ENCODE peak calls at places on chromosome 1, in four cellular contexts. W, N, J and H are unnamed samples.

GRCh38 chr1:194975913-194976312 is 1632.3 kb downstream of the KCNT2 start:
- DNase-seq in W (no peak), N (no peak), J (no peak), H (no peak)

GRCh38 chr1:55038552-55038838 is 853 bp upstream of the PCSK9 start:
- DNase-seq in W (no peak), N (no peak), J (no peak), H (no peak)

GRCh38 chr1:60895167-60896124 is 186.9 kb upstream of the NFIA start:
- DNase-seq in W (no peak), N (no peak), J (no peak), H (no peak)

GRCh38 chr1:232925421-232926202 is 24.8 kb upstream of the NTPCR start:
- DNase-seq in W (no peak), N (no peak), J (no peak), H (no peak)

GRCh38 chr1:37922767-37923550 is 23.9 kb downstream of the INPP5B start:
- DNase-seq in W (no peak), N (no peak), J (no peak), H (no peak)

GRCh38 chr1:228794810-228795209 is 59.5 kb downstream of the RHOU start:
- DNase-seq in W (no peak), N (no peak), J (no peak), H (no peak)

GRCh38 chr1:67540025-67540732 is 110.0 kb upstream of the SERBP1 start:
- DNase-seq in W (no peak), N (no peak), J (peak; percentile 22), H (no peak)

GRCh38 chr1:193919827-193920226 is 733.4 kb upstream of the B3GALT2 start:
- DNase-seq in W (no peak), N (no peak), J (no peak), H (no peak)

GRCh38 chr1:1591452-1591851 is 8.5 kb downstream of the FNDC10 start:
- DNase-seq in W (no peak), N (no peak), J (no peak), H (no peak)

GRCh38 chr1:94250341-94250740 is 13.0 kb upstream of the ARHGAP29 start:
- DNase-seq in W (no peak), N (no peak), J (no peak), H (no peak)

GRCh38 chr1:109884242-109884891 is 26.3 kb upstream of the CSF1 start:
- DNase-seq in W (no peak), N (no peak), J (no peak), H (no peak)

GRCh38 chr1:66833112-66833511 is 32.0 kb upstream of the INSL5 start:
- DNase-seq in W (no peak), N (no peak), J (no peak), H (no peak)

GRCh38 chr1:118132000-118132399 is 53.0 kb downstream of the SPAG17 start:
- DNase-seq in W (no peak), N (no peak), J (no peak), H (no peak)

GRCh38 chr1:225378880-225379279 is 49.0 kb downstream of the LBR start:
- DNase-seq in W (peak; percentile 22), N (no peak), J (no peak), H (no peak)

GRCh38 chr1:33626801-33627200 is 154.4 kb downstream of the ZSCAN20 start:
- DNase-seq in W (no peak), N (no peak), J (no peak), H (no peak)

GRCh38 chr1:33624261-33624990 is 152.0 kb downstream of the ZSCAN20 start:
- DNase-seq in W (no peak), N (no peak), J (no peak), H (no peak)

GRCh38 chr1:33623811-33624210 is 151.4 kb downstream of the ZSCAN20 start:
- DNase-seq in W (no peak), N (no peak), J (no peak), H (no peak)

DNA sequence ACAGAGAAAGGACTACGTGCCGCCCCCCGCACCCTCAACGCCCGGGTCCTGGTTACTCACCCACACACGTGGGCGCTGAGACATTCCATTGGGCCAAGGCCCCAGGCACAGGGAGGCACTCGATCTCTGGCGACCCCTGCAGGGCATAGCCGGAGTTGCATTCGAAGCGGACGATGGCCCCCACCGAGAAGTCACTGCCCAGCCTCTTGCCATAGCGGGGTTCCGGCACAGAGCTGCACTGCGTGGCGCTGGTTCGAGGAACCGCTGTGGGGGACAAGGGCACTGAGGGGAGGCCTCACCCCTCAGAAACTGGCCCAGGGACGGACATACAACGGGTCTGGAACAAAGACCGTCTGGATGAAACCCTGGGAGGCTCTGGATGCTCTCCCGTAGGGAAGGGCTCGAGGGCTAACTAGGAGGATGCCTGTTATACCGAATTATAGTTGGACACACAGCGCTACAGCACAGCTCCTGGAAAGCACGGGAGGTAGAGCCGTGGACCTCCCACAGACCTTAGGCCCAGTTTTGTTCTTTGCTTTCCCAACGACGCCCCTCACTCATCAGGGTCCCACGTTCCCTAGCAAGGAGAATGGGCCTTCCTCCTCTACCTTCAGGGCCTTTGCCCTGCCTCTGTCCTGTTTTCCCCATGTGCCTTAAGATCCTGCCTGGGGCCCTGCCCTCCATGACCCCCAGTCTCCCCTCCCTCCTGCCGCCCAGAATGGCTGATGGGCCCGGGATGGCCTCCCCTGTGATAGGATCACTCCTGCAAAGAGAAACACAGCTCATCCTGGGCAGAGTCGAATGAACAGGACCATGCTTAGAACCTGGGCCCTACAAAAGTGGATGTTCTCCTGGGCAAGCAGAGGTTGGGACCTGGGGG is 152.8 kb downstream of the ZSCAN20 start:
- DNase-seq in W (no peak), N (no peak), J (no peak), H (no peak)
- TF ChIP-seq CTCF in W (no peak), N (no peak), J (peak; percentile 5), H (peak; percentile 11)

GRCh38 chr1:170663011-170663410 is 920 bp upstream of the PRRX1 start:
- DNase-seq in W (no peak), N (no peak), J (no peak), H (no peak)
- H3K27ac ChIP-seq in W (peak overlapping the region; percentile 92), N (peak overlapping the region; percentile 91), J (no peak overlapping the region), H (peak overlapping the region; percentile 73)

DNA sequence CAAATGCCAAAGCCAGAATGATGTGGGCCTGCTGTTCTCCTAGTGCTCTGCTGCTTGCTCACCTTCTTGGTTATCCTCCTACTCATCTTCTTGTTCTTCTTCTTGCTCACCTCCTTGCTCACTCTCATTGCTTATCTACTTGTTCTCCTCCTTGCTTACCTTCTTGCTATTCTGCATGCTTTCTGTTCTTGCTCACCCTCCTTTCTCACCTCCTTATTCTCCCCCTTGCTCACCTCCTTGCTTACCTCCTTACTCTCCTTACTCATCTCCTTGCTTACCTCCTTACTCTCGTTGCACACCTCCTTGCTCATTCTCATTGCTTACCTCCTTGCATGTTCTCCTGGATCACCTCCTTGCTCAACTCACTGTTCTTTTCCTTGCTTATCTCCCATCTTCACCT is at the start of gene OR14I1:
- DNase-seq in W (no peak), N (no peak), J (no peak), H (no peak)
- H3K4me3 ChIP-seq in W (no peak within 1 kb of the TSS), N (no peak within 1 kb of the TSS), J (no peak within 1 kb of the TSS), H (no peak within 1 kb of the TSS)

GRCh38 chr1:35644204-35644603 is 2.9 kb upstream of the PSMB2 start:
- DNase-seq in W (no peak), N (no peak), J (no peak), H (no peak)

GRCh38 chr1:35642472-35642955 is 1.2 kb upstream of the PSMB2 start:
- DNase-seq in W (no peak), N (no peak), J (peak; percentile 8), H (no peak)

GRCh38 chr1:35641233-35641866 is at the start of gene PSMB2:
- DNase-seq in W (peak; percentile 97), N (peak; percentile 96), J (peak; percentile 98), H (peak; percentile 98)

GRCh38 chr1:35650416-35650815 is 9.1 kb upstream of the PSMB2 start:
- DNase-seq in W (no peak), N (no peak), J (no peak), H (no peak)

GRCh38 chr1:35646043-35646442 is 4.7 kb upstream of the PSMB2 start:
- DNase-seq in W (no peak), N (no peak), J (no peak), H (no peak)
- TF ChIP-seq CTCF in W (no peak), N (no peak), J (no peak), H (no peak)

GRCh38 chr1:206083750-206084149 is 30.8 kb downstream of the RHEX start:
- DNase-seq in W (no peak), N (no peak), J (no peak), H (no peak)
- H3K27ac ChIP-seq in W (no peak overlapping the region), N (no peak overlapping the region), J (no peak overlapping the region), H (no peak overlapping the region)

DNA sequence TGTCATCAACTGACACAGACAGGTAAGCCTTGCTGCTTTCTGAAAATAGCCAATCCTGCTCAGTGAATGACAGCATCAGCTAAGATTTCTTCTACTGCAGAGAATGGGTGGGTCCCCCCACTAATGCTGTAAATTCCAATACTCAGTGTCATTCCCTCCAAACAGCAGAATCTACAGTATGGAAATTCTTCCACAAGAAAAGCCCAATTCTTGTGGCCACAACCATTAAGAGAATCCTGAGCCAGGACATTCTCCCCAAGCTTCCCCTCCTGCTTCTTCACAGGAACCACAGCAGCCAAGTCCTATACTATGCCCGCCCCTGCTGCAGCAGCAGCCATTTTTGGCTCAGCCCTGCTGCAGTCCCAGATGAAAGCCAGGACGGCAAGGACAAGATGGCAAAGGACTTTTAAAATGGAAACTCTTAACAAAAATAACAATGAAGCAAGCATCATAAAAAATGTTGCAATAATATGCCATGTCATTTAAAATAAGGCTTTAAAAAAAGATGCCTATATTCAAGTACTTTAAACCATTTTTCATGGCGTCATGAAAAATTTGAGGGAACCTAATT is 26.8 kb downstream of the EIF4G3 start:
- DNase-seq in W (no peak), N (no peak), J (no peak), H (no peak)
- H3K4me3 ChIP-seq in W (peak overlapping the region; percentile 27), N (no peak overlapping the region), J (no peak overlapping the region), H (no peak overlapping the region)

GRCh38 chr1:247270003-247270402 is 14.1 kb downstream of the VN1R5 start:
- DNase-seq in W (no peak), N (no peak), J (no peak), H (no peak)

GRCh38 chr1:247269075-247269580 is 13.3 kb downstream of the VN1R5 start:
- DNase-seq in W (no peak), N (no peak), J (no peak), H (no peak)

GRCh38 chr1:247268390-247269045 is 12.6 kb downstream of the VN1R5 start:
- DNase-seq in W (no peak), N (no peak), J (no peak), H (no peak)

DNA sequence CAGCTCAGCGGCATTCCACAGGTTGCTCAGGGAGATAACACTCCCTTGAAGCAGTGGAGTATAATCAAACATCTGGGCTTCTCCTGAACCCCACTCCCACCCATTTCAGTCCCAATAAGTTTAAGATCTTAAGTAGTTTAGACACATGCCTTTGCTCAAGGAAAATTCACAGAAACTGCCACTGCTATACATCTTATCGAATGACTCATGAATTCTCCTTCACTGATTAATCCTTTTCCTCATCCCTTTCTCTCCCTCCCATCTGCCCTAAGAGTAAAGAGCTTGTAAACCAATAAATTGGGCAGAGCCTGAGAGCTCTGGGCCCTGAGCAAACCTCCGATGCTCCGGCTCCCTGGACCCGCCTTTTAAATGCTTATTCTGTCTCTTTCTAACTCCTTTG is 10.2 kb downstream of the VN1R5 start:
- DNase-seq in W (no peak), N (no peak), J (no peak), H (no peak)
- TF ChIP-seq CTCF in W (no peak), N (no peak), J (no peak), H (no peak)